ENCODE peak calls at places on chromosomes 12 and 14, in seven cellular contexts. G, I, K, X, P, U and Q are unnamed samples.

GRCh38 chr12:54684636-54685630 is 36.8 kb upstream of the DCD start:
- DNase-seq in G (no peak), K (no peak), U (no peak), X (no peak), P (no peak), I (no peak), Q (no peak)

GRCh38 chr12:90262261-90262660 is 553.6 kb upstream of the ATP2B1 start:
- DNase-seq in I (peak; percentile 61), K (no peak), P (peak; percentile 24), G (no peak), X (peak; percentile 36), U (no peak), Q (no peak)

GRCh38 chr14:57405562-57405961 is 15.2 kb downstream of the NAA30 start:
- DNase-seq in K (peak; percentile 6), P (no peak), U (no peak), X (no peak), I (no peak), G (no peak), Q (no peak)

GRCh38 chr14:101776315-101776714 is 14.8 kb downstream of the PPP2R5C start:
- DNase-seq in I (no peak), U (no peak), K (no peak), X (no peak), P (no peak), G (no peak), Q (no peak)

GRCh38 chr12:108583971-108584370 is 13.9 kb downstream of the TMEM119 start:
- DNase-seq in G (no peak), K (no peak), I (no peak), X (no peak), P (no peak), U (no peak), Q (no peak)

GRCh38 chr12:67789266-67789665 is 140.7 kb downstream of the DYRK2 start:
- DNase-seq in U (no peak), X (no peak), K (no peak), P (no peak), I (no peak), G (no peak), Q (no peak)

GRCh38 chr12:71780207-71780822 is 25.7 kb downstream of the RAB21 start:
- DNase-seq in X (peak; percentile 43), U (no peak), K (peak; percentile 43), P (peak; percentile 63), I (peak; percentile 63), G (no peak), Q (no peak)

GRCh38 chr12:105385141-105385540 is 54.6 kb downstream of the C12orf75 start:
- DNase-seq in U (no peak), I (no peak), K (no peak), X (peak; percentile 88), G (no peak), P (peak; percentile 19), Q (no peak)

GRCh38 chr14:91466192-91466591 is 43.9 kb downstream of the PPP4R3A start:
- DNase-seq in K (no peak), U (no peak), X (peak; percentile 3), G (no peak), I (no peak), P (no peak), Q (no peak)

GRCh38 chr14:33070474-33070873 is 131.8 kb downstream of the NPAS3 start:
- DNase-seq in P (no peak), G (no peak), I (no peak), U (no peak), X (no peak), K (no peak), Q (no peak)

GRCh38 chr12:40561395-40561966 is 130.8 kb upstream of the CNTN1 start:
- DNase-seq in K (no peak), G (no peak), I (no peak), P (no peak), X (no peak), U (no peak), Q (no peak)

GRCh38 chr14:106459971-106460730 is 933.8 kb downstream of the TMEM121 start:
- DNase-seq in U (no peak), G (no peak), K (no peak), X (no peak), I (no peak), P (no peak), Q (peak; percentile 28)

GRCh38 chr14:68676511-68676943 is 116.3 kb downstream of the ZFP36L1 start:
- DNase-seq in P (no peak), U (no peak), X (no peak), I (no peak), K (no peak), G (no peak), Q (no peak)
- TF ChIP-seq CTCF in P (no peak), U (no peak), X (no peak), I (no peak), K (no peak), G (no peak), Q (no peak)

GRCh38 chr14:71304588-71305133 is 397.4 kb downstream of the PCNX1 start:
- DNase-seq in P (no peak), K (no peak), G (no peak), I (no peak), X (no peak), U (no peak), Q (no peak)

GRCh38 chr14:71311061-71311460 is 403.8 kb downstream of the PCNX1 start:
- DNase-seq in U (no peak), I (no peak), P (no peak), K (no peak), G (no peak), X (peak; percentile 60), Q (no peak)

GRCh38 chr14:71308671-71309070 is 401.4 kb downstream of the PCNX1 start:
- DNase-seq in P (no peak), I (no peak), U (no peak), X (no peak), K (no peak), G (no peak), Q (no peak)

GRCh38 chr14:71314717-71315116 is 407.5 kb downstream of the PCNX1 start:
- DNase-seq in G (no peak), K (no peak), X (no peak), P (no peak), U (no peak), I (no peak), Q (no peak)

GRCh38 chr14:71309756-71310155 is 402.5 kb downstream of the PCNX1 start:
- DNase-seq in U (no peak), I (no peak), G (no peak), P (no peak), X (no peak), K (no peak), Q (no peak)
- TF ChIP-seq CTCF in U (no peak), I (peak; percentile 53), G (peak; percentile 51), P (no peak), X (peak; percentile 13), K (peak; percentile 14), Q (no peak)

DNA sequence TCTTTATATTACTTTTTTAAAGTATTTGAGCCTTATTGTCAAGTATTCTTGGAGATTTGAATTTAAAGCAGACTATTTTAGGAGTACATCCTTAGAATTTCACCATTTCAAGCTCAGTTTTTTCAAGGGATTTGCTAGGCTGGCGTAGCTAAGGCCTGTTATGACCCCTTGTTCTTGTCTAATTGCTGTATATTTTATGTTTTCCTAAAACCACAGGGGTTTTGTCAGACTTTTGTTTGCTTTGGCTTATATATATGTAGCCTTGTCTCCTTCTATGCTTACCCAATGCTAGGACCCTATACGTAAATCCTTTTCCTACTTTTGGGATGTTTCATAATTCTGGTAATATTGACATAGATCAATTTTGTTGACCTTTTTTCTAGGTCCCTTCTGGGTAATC is 147.0 kb upstream of the SYT10 start:
- DNase-seq in P (no peak), U (no peak), I (peak; percentile 42), X (no peak), G (no peak), K (no peak), Q (no peak)
- TF ChIP-seq CTCF in P (no peak), U (no peak), I (no peak), X (no peak), G (no peak), K (no peak), Q (no peak)

DNA sequence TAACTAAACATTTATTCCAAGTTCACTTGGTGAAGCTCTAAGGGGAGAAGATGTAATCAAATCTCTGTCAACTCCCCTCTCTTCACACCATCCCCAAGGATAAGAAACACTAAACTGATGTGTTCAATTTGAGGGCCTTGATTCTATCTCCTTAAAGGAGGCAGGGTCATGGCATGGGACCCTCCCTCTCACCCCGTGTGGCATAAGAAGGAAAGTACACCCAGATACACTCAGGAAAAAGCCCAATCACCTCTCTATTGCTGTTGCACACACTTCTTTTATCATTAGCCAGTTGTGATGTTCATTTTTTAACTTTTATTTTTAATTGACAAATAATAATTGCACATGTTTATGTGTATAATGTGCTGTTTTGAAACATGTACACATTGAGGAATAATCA is 35.1 kb downstream of the WASHC3 start:
- DNase-seq in X (no peak), U (no peak), K (no peak), I (no peak), G (no peak), P (no peak), Q (no peak)
- TF ChIP-seq CTCF in X (no peak), U (no peak), K (no peak), I (no peak), G (peak; percentile 11), P (no peak), Q (no peak)

DNA sequence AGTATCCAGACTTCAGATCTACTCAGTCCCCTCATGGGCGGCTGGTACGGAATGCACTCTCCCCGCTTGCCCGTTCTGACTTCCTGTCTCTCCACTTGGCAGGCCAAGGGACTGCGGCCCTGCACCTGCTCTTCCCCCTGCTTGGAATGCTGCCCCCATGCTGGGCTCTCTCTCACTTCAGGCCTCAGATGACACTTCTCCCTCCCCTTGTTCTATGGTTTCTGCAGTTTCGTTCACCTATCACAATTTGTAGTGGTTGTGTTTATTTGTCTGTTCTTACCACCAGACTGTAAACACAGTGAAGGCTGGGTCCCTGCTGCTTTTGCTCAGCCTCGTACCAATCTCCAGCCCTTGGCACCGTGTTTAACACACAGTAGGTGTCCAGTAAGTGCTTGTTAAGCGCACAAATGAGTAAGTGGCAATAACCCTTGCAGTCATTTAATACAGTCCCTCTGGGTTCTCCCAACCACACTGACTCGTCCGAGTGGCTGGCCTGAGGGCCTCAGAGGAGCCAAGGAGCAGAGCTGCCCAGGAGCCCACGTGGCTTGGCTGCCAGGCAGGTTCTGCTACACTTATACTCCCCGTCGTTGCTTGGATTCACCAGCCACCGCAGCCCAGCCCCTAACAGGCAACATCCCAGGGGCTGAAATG is 11.8 kb downstream of the SLC6A12 start:
- DNase-seq in U (no peak), P (no peak), X (no peak), I (peak; percentile 5), G (no peak), K (no peak), Q (no peak)
- TF ChIP-seq CTCF in U (no peak), P (no peak), X (no peak), I (no peak), G (no peak), K (no peak), Q (no peak)